ENCODE peak calls at places on chromosomes 7 and 10, in nine cellular contexts. O is T follicular helper cell; R is mesothelial cell of epicardium; X is GDM1; J is HT1080; D is central memory CD4-positive, alpha-beta T cell; G is activated effector memory CD4-positive, alpha-beta T cell treated with Interleukin-2 at 50 U/mL for 16 hours; A is COLO829; L is hepatic stellate cell. Z is an unnamed sample.

GRCh38 chr7:107201795-107202450 is 33.1 kb downstream of the HBP1 start:
- DNase-seq in O (peak; percentile 11), R (no peak), X (no peak), J (peak; percentile 27), D (peak; percentile 9), G (no peak), A (peak; percentile 57), L (peak; percentile 36), Z (no peak)

GRCh38 chr10:123624086-123624485 is 42.1 kb upstream of the GPR26 start:
- DNase-seq in O (no peak), R (peak; percentile 11), X (no peak), J (no peak), D (no peak), G (no peak), A (no peak), L (no peak), Z (no peak)

GRCh38 chr7:29249860-29250259 is 55.3 kb downstream of the CHN2 start:
- DNase-seq in O (no peak), R (no peak), X (no peak), J (no peak), D (no peak), G (no peak), A (no peak), L (no peak), Z (no peak)

GRCh38 chr10:47269294-47269693 is 30.7 kb upstream of the GDF10 start:
- DNase-seq in O (no peak), R (no peak), X (no peak), J (no peak), D (no peak), G (no peak), A (no peak), L (no peak), Z (no peak)

GRCh38 chr10:95496951-95497350 is 64.2 kb downstream of the SORBS1 start:
- DNase-seq in O (no peak), R (no peak), X (no peak), J (no peak), D (no peak), G (no peak), A (no peak), L (no peak), Z (no peak)

GRCh38 chr10:35563266-35563891 is 41.8 kb upstream of the GJD4 start:
- DNase-seq in O (peak; percentile 14), R (peak; percentile 60), X (peak; percentile 34), J (peak; percentile 54), D (peak; percentile 19), G (no peak), A (peak; percentile 61), L (peak; percentile 70), Z (no peak)

GRCh38 chr7:71131256-71131752 is 640 bp upstream of the GALNT17 start:
- DNase-seq in O (no peak), R (peak; percentile 78), X (no peak), J (no peak), D (no peak), G (no peak), A (no peak), L (no peak), Z (no peak)

GRCh38 chr10:91210014-91210413 is 10.4 kb upstream of the PCGF5 start:
- DNase-seq in O (no peak), R (no peak), X (no peak), J (no peak), D (no peak), G (no peak), A (no peak), L (no peak), Z (no peak)

GRCh38 chr10:86047588-86047987 is 319.0 kb downstream of the GRID1 start:
- DNase-seq in O (no peak), R (no peak), X (no peak), J (no peak), D (peak; percentile 17), G (no peak), A (no peak), L (no peak), Z (no peak)

GRCh38 chr7:49497471-49497870 is 276.0 kb upstream of the VWC2 start:
- DNase-seq in O (no peak), R (no peak), X (no peak), J (no peak), D (no peak), G (no peak), A (no peak), L (no peak), Z (no peak)

GRCh38 chr7:88217675-88218427 is 2.0 kb downstream of the SRI start:
- DNase-seq in O (no peak), R (no peak), X (no peak), J (no peak), D (peak; percentile 27), G (no peak), A (no peak), L (no peak), Z (no peak)

GRCh38 chr7:116236020-116236630 is 25.8 kb downstream of the TES start:
- DNase-seq in O (peak; percentile 52), R (no peak), X (no peak), J (peak; percentile 51), D (peak; percentile 52), G (peak; percentile 18), A (peak; percentile 53), L (no peak), Z (peak; percentile 51)

GRCh38 chr7:121195010-121195409 is 133.8 kb upstream of the WNT16 start:
- DNase-seq in O (no peak), R (no peak), X (no peak), J (no peak), D (no peak), G (no peak), A (no peak), L (no peak), Z (no peak)

GRCh38 chr7:30029696-30030095 is 1.5 kb downstream of the PLEKHA8 start:
- DNase-seq in O (no peak), R (no peak), X (no peak), J (peak; percentile 3), D (no peak), G (no peak), A (peak; percentile 23), L (no peak), Z (no peak)

GRCh38 chr10:61606971-61607907 is 55.5 kb upstream of the CABCOCO1 start:
- DNase-seq in O (no peak), R (no peak), X (no peak), J (no peak), D (no peak), G (no peak), A (no peak), L (no peak), Z (no peak)

GRCh38 chr10:128470302-128470962 is 344.2 kb upstream of the MKI67 start:
- DNase-seq in O (no peak), R (no peak), X (no peak), J (no peak), D (no peak), G (no peak), A (no peak), L (no peak), Z (no peak)

GRCh38 chr10:97134983-97135382 is 50.8 kb downstream of the SLIT1 start:
- DNase-seq in O (no peak), R (no peak), X (no peak), J (no peak), D (no peak), G (no peak), A (no peak), L (no peak), Z (no peak)

GRCh38 chr7:113912881-113913280 is 5.9 kb downstream of the PPP1R3A start:
- DNase-seq in O (no peak), R (no peak), X (no peak), J (no peak), D (no peak), G (no peak), A (no peak), L (no peak), Z (no peak)

GRCh38 chr10:104447899-104448298 is 94.3 kb downstream of the CFAP58 start:
- DNase-seq in O (no peak), R (no peak), X (no peak), J (no peak), D (no peak), G (no peak), A (no peak), L (no peak), Z (no peak)

GRCh38 chr10:74841265-74841973 is 15.0 kb downstream of the KAT6B start:
- DNase-seq in O (no peak), R (no peak), X (no peak), J (no peak), D (no peak), G (no peak), A (no peak), L (no peak), Z (no peak)

GRCh38 chr10:70367195-70367796 is 15.1 kb downstream of the LRRC20 start:
- DNase-seq in O (no peak), R (no peak), X (no peak), J (peak; percentile 69), D (no peak), G (no peak), A (no peak), L (peak; percentile 79), Z (no peak)

GRCh38 chr7:111172573-111172972 is 81.6 kb downstream of the LRRN3 start:
- DNase-seq in O (no peak), R (no peak), X (no peak), J (no peak), D (no peak), G (no peak), A (no peak), L (no peak), Z (no peak)

GRCh38 chr7:36604801-36605200 is 119.5 kb downstream of the AOAH start:
- DNase-seq in O (no peak), R (no peak), X (no peak), J (peak; percentile 55), D (no peak), G (no peak), A (no peak), L (no peak), Z (no peak)

GRCh38 chr7:55774327-55775050 is 88.1 kb downstream of the SEPTIN14 start:
- DNase-seq in O (no peak), R (no peak), X (no peak), J (no peak), D (no peak), G (no peak), A (peak; percentile 60), L (no peak), Z (no peak)

GRCh38 chr10:114623661-114624294 is 34.3 kb downstream of the ABLIM1 start:
- DNase-seq in O (no peak), R (no peak), X (peak; percentile 15), J (peak; percentile 85), D (no peak), G (no peak), A (peak; percentile 51), L (peak; percentile 41), Z (no peak)

GRCh38 chr10:10660054-10660453 is 357.6 kb upstream of the CELF2 start:
- DNase-seq in O (no peak), R (no peak), X (no peak), J (no peak), D (no peak), G (no peak), A (no peak), L (no peak), Z (no peak)

GRCh38 chr7:24221500-24221899 is 62.5 kb upstream of the NPY start:
- DNase-seq in O (no peak), R (no peak), X (no peak), J (no peak), D (no peak), G (no peak), A (no peak), L (no peak), Z (no peak)

GRCh38 chr7:34091330-34091917 is 186.1 kb downstream of the BMPER start:
- DNase-seq in O (no peak), R (no peak), X (no peak), J (peak; percentile 19), D (no peak), G (no peak), A (peak; percentile 74), L (no peak), Z (no peak)

GRCh38 chr7:114081606-114082425 is 163.0 kb upstream of the PPP1R3A start:
- DNase-seq in O (no peak), R (no peak), X (peak; percentile 18), J (peak; percentile 50), D (no peak), G (no peak), A (peak; percentile 74), L (peak; percentile 30), Z (no peak)

GRCh38 chr10:74875966-74876365 is 49.6 kb downstream of the KAT6B start:
- DNase-seq in O (no peak), R (no peak), X (no peak), J (no peak), D (no peak), G (no peak), A (no peak), L (no peak), Z (no peak)

GRCh38 chr10:107984149-107984548 is 819.6 kb upstream of the SORCS1 start:
- DNase-seq in O (no peak), R (no peak), X (no peak), J (no peak), D (no peak), G (no peak), A (no peak), L (no peak), Z (no peak)